ENCODE peak calls at places on chromosomes 5 and 9, in nine cellular contexts. K is tibial artery, U is heart right ventricle, O is heart left ventricle, W is Peyer's patch, H is colonic mucosa, Z is IMR-90, B is breast epithelium, G is right lobe of liver. F is an unnamed sample.

GRCh38 chr9:18260527-18260926 is 213.4 kb upstream of the ADAMTSL1 start:
- DNase-seq in O (no peak), W (no peak), G (no peak), H (no peak), Z (no peak), U (no peak), B (peak; percentile 37), K (no peak), F (no peak)

GRCh38 chr5:7376889-7377288 is 19.0 kb upstream of the ADCY2 start:
- DNase-seq in U (no peak), G (no peak), H (no peak), O (no peak), B (no peak), W (no peak), K (no peak), Z (no peak), F (no peak)

GRCh38 chr5:151315998-151316597 is 12.5 kb upstream of the SLC36A3 start:
- DNase-seq in B (peak; percentile 75), W (peak; percentile 89), G (peak; percentile 74), O (peak; percentile 78), Z (peak; percentile 63), U (peak; percentile 76), H (peak; percentile 81), K (peak; percentile 69), F (peak; percentile 87)

GRCh38 chr5:102528600-102528999 is 29.8 kb upstream of the SLCO6A1 start:
- DNase-seq in U (no peak), H (no peak), O (no peak), W (no peak), Z (no peak), B (no peak), K (no peak), G (no peak), F (no peak)

GRCh38 chr9:106758911-106759310 is 104.1 kb upstream of the ZNF462 start:
- DNase-seq in U (no peak), H (no peak), B (no peak), W (no peak), O (no peak), G (no peak), Z (no peak), K (no peak), F (no peak)

GRCh38 chr9:6055213-6055612 is 39.8 kb upstream of the RANBP6 start:
- DNase-seq in W (peak; percentile 61), G (no peak), H (peak; percentile 69), Z (peak; percentile 91), U (no peak), O (no peak), B (peak; percentile 47), K (no peak), F (no peak)

GRCh38 chr9:109052416-109052815 is 39.1 kb upstream of the CTNNAL1 start:
- DNase-seq in B (no peak), Z (peak; percentile 30), U (no peak), O (no peak), H (no peak), G (no peak), W (no peak), K (no peak), F (no peak)

GRCh38 chr5:97629281-97629680 is 446.2 kb upstream of the RIOK2 start:
- DNase-seq in O (peak; percentile 69), Z (peak; percentile 79), G (no peak), U (peak; percentile 26), H (no peak), B (peak; percentile 82), W (no peak), K (peak; percentile 55), F (no peak)

GRCh38 chr5:87150630-87151029 is 117.1 kb upstream of the RASA1 start:
- DNase-seq in Z (no peak), B (no peak), U (no peak), G (no peak), W (no peak), H (no peak), O (no peak), K (no peak), F (no peak)

GRCh38 chr5:54455413-54456157 is at the start of gene HSPB3:
- DNase-seq in W (peak; percentile 55), U (peak; percentile 34), O (peak; percentile 82), B (no peak), K (no peak), G (no peak), H (no peak), Z (peak; percentile 45), F (no peak)

GRCh38 chr9:38360880-38361836 is 31.3 kb upstream of the ALDH1B1 start:
- DNase-seq in O (no peak), H (no peak), B (no peak), U (no peak), G (peak; percentile 14), K (no peak), W (peak; percentile 34), Z (no peak), F (no peak)

GRCh38 chr9:71663931-71664459 is 104.3 kb downstream of the CEMIP2 start:
- DNase-seq in B (no peak), U (no peak), K (no peak), O (no peak), G (no peak), H (no peak), W (no peak), Z (no peak), F (no peak)

GRCh38 chr9:20989923-20990341 is 41.5 kb downstream of the HACD4 start:
- DNase-seq in Z (no peak), W (no peak), H (no peak), U (peak; percentile 22), K (peak; percentile 51), B (no peak), G (peak; percentile 51), O (peak; percentile 51), F (peak; percentile 68)

GRCh38 chr9:113912816-113913215 is 36.7 kb downstream of the ZNF618 start:
- DNase-seq in K (no peak), U (no peak), W (no peak), G (no peak), H (no peak), Z (no peak), B (no peak), O (no peak), F (no peak)

GRCh38 chr5:131589510-131590348 is 45.3 kb downstream of the RAPGEF6 start:
- DNase-seq in K (no peak), U (no peak), Z (peak; percentile 74), G (no peak), W (no peak), H (peak; percentile 38), B (no peak), O (no peak), F (no peak)

GRCh38 chr9:134216449-134216951 is 52.1 kb upstream of the RNU6ATAC start:
- DNase-seq in O (peak; percentile 23), H (no peak), W (no peak), B (no peak), U (peak; percentile 3), K (no peak), Z (no peak), G (peak; percentile 75), F (peak; percentile 55)

GRCh38 chr9:32264171-32264862 is 120.1 kb upstream of the ACO1 start:
- DNase-seq in W (no peak), B (no peak), H (no peak), Z (peak; percentile 14), K (no peak), U (no peak), O (no peak), G (no peak), F (no peak)

GRCh38 chr9:11779971-11780370 is 913.2 kb upstream of the TYRP1 start:
- DNase-seq in U (no peak), O (no peak), W (no peak), B (no peak), Z (no peak), H (no peak), K (no peak), G (no peak), F (no peak)
- TF ChIP-seq CTCF in U (no peak), O (no peak), W (no peak), B (no peak), Z (no peak), H (no peak), K (no peak), G (no peak), F (no peak)

DNA sequence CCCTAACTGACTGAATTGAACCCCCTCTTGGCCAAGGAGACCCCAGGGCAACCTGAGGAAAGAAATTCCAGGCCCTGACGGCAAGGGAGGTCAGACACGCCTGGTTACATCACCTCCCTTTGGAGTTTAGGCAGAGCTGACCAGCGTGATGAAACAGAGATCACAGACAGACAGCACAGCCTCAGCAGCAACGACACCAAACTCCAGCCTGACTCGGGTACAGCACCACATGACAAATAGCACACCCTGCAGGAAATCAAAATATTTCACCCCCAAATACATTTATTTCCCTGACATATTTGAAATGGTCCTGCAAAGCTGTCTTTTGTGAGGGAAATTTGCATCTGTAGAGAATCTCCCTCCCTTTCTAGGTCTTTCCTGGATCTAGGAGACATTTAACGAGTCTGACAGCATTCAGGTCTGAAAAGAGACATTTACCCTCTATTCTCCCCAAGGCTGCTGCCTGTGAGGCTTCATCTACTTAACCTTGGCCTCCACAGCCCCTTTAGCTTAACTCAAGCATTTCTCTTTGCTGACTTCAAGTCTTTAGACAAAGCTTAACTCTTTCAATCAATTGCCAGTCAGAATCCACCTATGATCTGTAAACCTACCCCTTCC is 2.6 kb downstream of the QSOX2 start:
- DNase-seq in O (no peak), H (no peak), B (no peak), W (no peak), K (no peak), U (no peak), G (no peak), Z (no peak), F (no peak)
- H3K4me3 ChIP-seq in O (no peak overlapping the region), H (no peak overlapping the region), B (no peak overlapping the region), W (no peak overlapping the region), K (no peak overlapping the region), U (no peak overlapping the region), G (no peak overlapping the region), Z (no peak overlapping the region), F (no peak overlapping the region)

GRCh38 chr9:100370064-100370723 is 17.5 kb upstream of the TEX10 start:
- DNase-seq in W (no peak), Z (no peak), O (no peak), K (no peak), G (no peak), H (no peak), U (no peak), B (no peak), F (no peak)
- H3K4me1 ChIP-seq in W (no peaks in the 10 kb centered on the region), Z (no peaks in the 10 kb centered on the region), O (no peaks in the 10 kb centered on the region), K (no peaks in the 10 kb centered on the region), G (no peaks in the 10 kb centered on the region), H (no peaks in the 10 kb centered on the region), U (no peaks in the 10 kb centered on the region), B (no peaks in the 10 kb centered on the region), F (no peaks in the 10 kb centered on the region)

GRCh38 chr5:93623153-93623552 is 40.1 kb downstream of the NR2F1 start:
- DNase-seq in U (no peak), Z (no peak), K (no peak), B (no peak), W (no peak), G (no peak), H (no peak), O (no peak), F (no peak)

GRCh38 chr5:93621340-93621872 is 38.4 kb downstream of the NR2F1 start:
- DNase-seq in O (peak; percentile 88), U (peak; percentile 83), K (peak; percentile 59), H (peak; percentile 82), W (peak; percentile 72), B (peak; percentile 36), Z (peak; percentile 70), G (peak; percentile 71), F (peak; percentile 89)

GRCh38 chr5:93622240-93622885 is 39.3 kb downstream of the NR2F1 start:
- DNase-seq in H (no peak), B (no peak), K (no peak), G (no peak), O (no peak), Z (peak; percentile 77), U (no peak), W (no peak), F (no peak)

GRCh38 chr5:93632327-93632726 is 49.3 kb downstream of the NR2F1 start:
- DNase-seq in B (no peak), W (no peak), O (no peak), U (no peak), G (no peak), Z (peak; percentile 57), H (no peak), K (no peak), F (no peak)

GRCh38 chr5:93626801-93627200 is 43.8 kb downstream of the NR2F1 start:
- DNase-seq in Z (no peak), W (no peak), B (no peak), G (no peak), U (no peak), K (no peak), O (no peak), H (no peak), F (no peak)
- TF ChIP-seq CTCF in Z (no peak), W (no peak), B (no peak), G (no peak), U (no peak), K (no peak), O (no peak), H (no peak), F (no peak)

F was measured in upper lobe of right lung.